ENCODE peak calls at places on chromosomes 4 and X, in five cellular contexts. H is PC-3, V is PC-9, Q is A549, S is stomach. N is an unnamed sample. For H3K4me1, the result is how much of the 10 kb centered on the place peaks cover.

GRCh38 chr4:86233681-86234080 is 126.2 kb downstream of the MAPK10 start:
- DNase-seq in S (no peak), Q (no peak), H (no peak), V (peak), N (no peak)

GRCh38 chr4:105594094-105595010 is 41.9 kb downstream of the ARHGEF38 start:
- DNase-seq in S (no peak), H (peak), V (no peak), Q (no peak), N (no peak)

GRCh38 chrX:68571292-68572256 is 72.7 kb downstream of the YIPF6 start:
- DNase-seq in S (no peak), H (peak), Q (peak), V (peak), N (no peak)

GRCh38 chr4:5051210-5051691 is at the start of gene STK32B:
- DNase-seq in V (no peak), S (peak), Q (peak), H (peak), N (peak)

GRCh38 chr4:183996868-183997267 is 91.8 kb downstream of the STOX2 start:
- DNase-seq in S (no peak), H (peak), V (no peak), Q (no peak), N (no peak)

GRCh38 chrX:50158616-50159015 is 42.2 kb downstream of the AKAP4 start:
- DNase-seq in Q (no peak), H (no peak), S (no peak), V (no peak), N (no peak)

GRCh38 chr4:116561717-116562116 is 523.7 kb downstream of the TRAM1L1 start:
- DNase-seq in S (no peak), H (no peak), Q (no peak), V (no peak), N (no peak)

GRCh38 chr4:134126955-134127354 is 74.6 kb downstream of the PABPC4L start:
- DNase-seq in V (no peak), Q (no peak), H (no peak), S (no peak), N (no peak)

GRCh38 chrX:107673933-107674479 is 45.7 kb downstream of the PRPS1 start:
- DNase-seq in V (peak), Q (no peak), H (no peak), S (peak), N (peak)

GRCh38 chrX:40402771-40403533 is 177.8 kb upstream of the ATP6AP2 start:
- DNase-seq in S (no peak), V (no peak), Q (peak), H (peak), N (no peak)

GRCh38 chr4:84698962-84699671 is 116.2 kb downstream of the CDS1 start:
- DNase-seq in V (no peak), H (peak), S (no peak), Q (no peak), N (no peak)

GRCh38 chrX:153400146-153401132 is 711 bp downstream of the PNMA6E start:
- DNase-seq in H (peak), S (peak), V (peak), Q (peak), N (no peak)

GRCh38 chr4:3229328-3229727 is 19.6 kb upstream of the MSANTD1 start:
- DNase-seq in Q (no peak), S (no peak), V (no peak), H (no peak), N (no peak)

GRCh38 chr4:79657379-79657778 is 249.4 kb upstream of the GK2 start:
- DNase-seq in V (no peak), Q (no peak), H (no peak), S (no peak), N (no peak)

GRCh38 chr4:28675582-28675981 is 1814.9 kb downstream of the STIM2 start:
- DNase-seq in V (no peak), H (peak), S (no peak), Q (no peak), N (no peak)

GRCh38 chr4:38993683-38994082 is 38.5 kb downstream of the TMEM156 start:
- DNase-seq in S (no peak), H (no peak), Q (peak), V (no peak), N (no peak)

GRCh38 chrX:23374291-23374690 is 39.6 kb downstream of the PTCHD1 start:
- DNase-seq in S (no peak), H (peak), V (no peak), Q (no peak), N (no peak)

GRCh38 chrX:11770320-11770719 is 12.3 kb downstream of the MSL3 start:
- DNase-seq in S (peak), Q (peak), H (peak), V (peak), N (no peak)

GRCh38 chr4:7960017-7960789 is 20.5 kb upstream of the AFAP1 start:
- DNase-seq in H (no peak), V (peak), S (no peak), Q (no peak), N (no peak)

GRCh38 chrX:1462596-1463251 is 10.0 kb upstream of the ASMTL start:
- DNase-seq in V (no peak), S (peak), H (peak), Q (no peak), N (no peak)

GRCh38 chr4:15906024-15906443 is 32.5 kb downstream of the FGFBP1 start:
- DNase-seq in Q (peak), S (peak), V (peak), H (peak), N (no peak)

GRCh38 chrX:48508400-48509244 is at the start of gene PORCN:
- DNase-seq in V (peak), Q (peak), H (peak), S (peak), N (peak)

GRCh38 chr4:177509346-177509745 is 67.1 kb upstream of the AGA start:
- DNase-seq in Q (no peak), V (no peak), H (no peak), S (no peak), N (no peak)

GRCh38 chr4:91058345-91058744 is 931.2 kb downstream of the CCSER1 start:
- DNase-seq in V (no peak), S (no peak), H (peak), Q (no peak), N (no peak)

GRCh38 chrX:137565921-137566745 is at the start of gene ZIC3:
- DNase-seq in V (no peak), Q (no peak), H (peak), S (peak), N (no peak)

GRCh38 chrX:40694833-40695232 is 40.5 kb downstream of the MED14 start:
- DNase-seq in H (peak), V (no peak), S (no peak), Q (no peak), N (no peak)

GRCh38 chrX:45434231-45434630 is 233.6 kb upstream of the DIPK2B start:
- DNase-seq in Q (no peak), V (no peak), S (no peak), H (no peak), N (no peak)

GRCh38 chr4:3443750-3444309 is 2.1 kb downstream of the HGFAC start:
- DNase-seq in Q (no peak), V (no peak), S (no peak), H (no peak), N (no peak)

GRCh38 chr4:81052119-81053068 is 21.9 kb downstream of the BMP3 start:
- DNase-seq in S (peak), Q (no peak), H (peak), V (peak), N (no peak)

GRCh38 chr4:5802565-5802964 is 90.3 kb downstream of the CRMP1 start:
- DNase-seq in S (no peak), Q (no peak), H (no peak), V (no peak), N (no peak)

GRCh38 chr4:156929706-156930105 is 41.9 kb downstream of the PDGFC start:
- DNase-seq in H (no peak), Q (no peak), S (no peak), V (no peak), N (no peak)

GRCh38 chr4:6465985-6466384 is 6.4 kb downstream of the PPP2R2C start:
- DNase-seq in V (no peak), S (no peak), H (no peak), Q (no peak), N (no peak)

GRCh38 chr4:76987153-76987562 is 37.6 kb downstream of the SEPTIN11 start:
- DNase-seq in S (peak), V (no peak), Q (no peak), H (no peak), N (no peak)
- H3K4me1 ChIP-seq in S (half or more), V (under half), Q (under half), H (under half), N (under half)

GRCh38 chr4:101843054-101843453 is 52.5 kb downstream of the BANK1 start:
- DNase-seq in S (no peak), V (no peak), Q (no peak), H (no peak), N (no peak)
- H3K4me3 ChIP-seq in S (no peak), V (no peak), Q (no peak), H (no peak), N (no peak)

GRCh38 chr4:77862478-77863216 is at the start of gene MRPL1:
- DNase-seq in V (peak), H (peak), Q (peak), S (peak), N (peak)
- TF ChIP-seq CTCF in V (no peak), H (peak), Q (no peak), S (no peak), N (no peak)

DNA sequence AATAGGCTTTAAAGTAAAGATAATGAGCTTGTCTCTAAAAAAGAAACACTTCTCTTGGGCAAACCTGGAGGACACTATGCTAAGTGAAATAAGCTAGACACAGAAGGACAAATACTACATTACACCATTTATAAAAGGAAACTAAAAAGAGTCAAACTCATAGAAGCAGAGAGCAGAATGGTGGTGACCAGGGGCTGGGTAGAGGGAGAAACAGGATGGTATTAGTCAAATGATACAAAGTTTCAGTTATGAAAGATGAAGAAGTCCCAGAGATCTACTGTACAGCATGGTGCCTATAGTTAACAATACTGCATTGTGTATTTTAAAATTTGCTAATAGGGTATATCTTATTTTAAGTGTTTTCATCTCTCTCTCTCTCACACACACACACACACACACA is 28.5 kb downstream of the ACSL4 start:
- DNase-seq in Q (no peak), H (no peak), S (no peak), V (no peak), N (no peak)
- H3K4me1 ChIP-seq in Q (under half), H (under half), S (under half), V (under half), N (under half)

GRCh38 chr4:74665346-74665745 is 129.0 kb downstream of the BTC start:
- DNase-seq in Q (no peak), S (no peak), H (peak), V (peak), N (no peak)
- H3K4me3 ChIP-seq in Q (no peak), S (no peak), H (no peak), V (no peak), N (no peak)

DNA sequence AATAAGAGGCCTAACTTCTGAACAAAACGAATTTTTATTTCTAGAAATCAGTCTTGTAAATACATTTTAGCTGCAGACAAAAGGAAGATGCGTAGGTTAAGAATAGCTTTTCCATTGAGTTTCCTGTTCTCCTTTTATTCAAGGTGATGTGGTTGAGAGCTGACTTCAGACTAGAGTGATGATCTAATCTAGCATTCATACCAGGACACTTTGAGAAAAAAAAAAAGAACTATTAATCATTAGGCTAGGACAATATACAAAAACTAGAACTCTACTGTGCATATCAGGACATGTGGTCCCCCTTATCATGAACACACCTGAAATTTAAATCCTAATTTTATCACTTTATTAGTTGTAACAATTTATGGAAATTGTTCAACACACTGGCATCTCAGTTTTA is 884.6 kb upstream of the EPHA5 start:
- DNase-seq in S (no peak), Q (no peak), H (peak), V (no peak), N (no peak)
- TF ChIP-seq CTCF in S (no peak), Q (no peak), H (no peak), V (no peak), N (no peak)

GRCh38 chr4:1971456-1972200 is 37.1 kb downstream of the NELFA start:
- DNase-seq in S (no peak), H (no peak), Q (no peak), V (no peak), N (no peak)

GRCh38 chr4:1969928-1970723 is 38.6 kb downstream of the NELFA start:
- DNase-seq in V (no peak), S (no peak), Q (no peak), H (no peak), N (no peak)

GRCh38 chr4:1970926-1971325 is 37.8 kb downstream of the NELFA start:
- DNase-seq in V (no peak), Q (no peak), H (no peak), S (no peak), N (no peak)

GRCh38 chr4:1967512-1968149 is 41.1 kb downstream of the NELFA start:
- DNase-seq in H (no peak), S (no peak), V (no peak), Q (no peak), N (no peak)

GRCh38 chr4:1968667-1969295 is 40.0 kb downstream of the NELFA start:
- DNase-seq in Q (no peak), V (no peak), S (no peak), H (no peak), N (no peak)
- H3K4me1 ChIP-seq in Q (under half), V (under half), S (under half), H (under half), N (under half)

DNA sequence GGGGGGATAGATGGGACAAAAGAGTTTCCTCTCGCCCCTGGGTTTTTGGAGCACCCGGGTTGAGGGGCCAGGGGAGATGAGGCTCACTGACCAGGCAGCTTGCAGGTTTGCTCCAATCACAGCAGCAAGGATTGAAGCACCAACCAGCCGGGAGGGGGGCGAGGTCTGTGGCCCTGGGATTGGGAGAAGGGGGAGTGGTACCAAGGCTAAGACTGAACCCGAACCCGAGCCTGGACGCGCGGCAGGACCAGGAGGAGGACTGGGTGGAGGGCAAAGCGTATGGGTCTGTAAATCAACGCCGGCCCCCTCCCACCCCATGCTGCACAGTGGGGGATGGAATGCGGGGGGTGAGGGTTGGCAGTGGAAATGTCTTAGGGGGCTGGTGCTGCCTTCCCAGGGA is 3.5 kb downstream of the SOX3 start:
- DNase-seq in V (no peak), H (no peak), Q (no peak), S (no peak), N (no peak)
- H3K4me3 ChIP-seq in V (no peak), H (no peak), Q (no peak), S (no peak), N (no peak)

GRCh38 chr4:140955528-140956094 is 177.7 kb downstream of the RNF150 start:
- DNase-seq in Q (no peak), S (no peak), V (no peak), H (no peak), N (no peak)
- TF ChIP-seq CTCF in Q (no peak), S (no peak), V (no peak), H (no peak), N (no peak)

DNA sequence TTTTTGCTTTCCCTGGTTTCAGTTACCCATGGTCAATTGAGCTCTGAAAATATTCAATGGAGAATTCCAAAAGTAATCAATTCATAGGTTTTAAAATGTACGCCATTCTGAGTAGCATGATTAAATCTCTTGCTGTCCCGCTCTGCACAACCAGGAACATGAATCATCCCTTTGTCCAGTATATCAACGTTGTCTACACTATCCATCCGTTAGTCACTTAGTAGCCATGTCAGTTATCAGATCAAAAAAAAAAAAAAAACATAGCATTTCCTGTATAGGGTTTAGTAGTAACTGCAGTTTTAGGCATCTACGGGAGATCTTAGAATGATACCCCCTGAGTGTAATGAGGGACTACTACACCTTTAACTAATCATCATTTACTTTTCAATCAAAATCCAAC is 15.1 kb downstream of the LAMP2 start:
- DNase-seq in H (peak), S (no peak), Q (no peak), V (no peak), N (no peak)
- H3K4me1 ChIP-seq in H (under half), S (under half), Q (under half), V (under half), N (under half)

N was measured in ascending aorta.